ENCODE peak calls at places on chromosomes 4 and X, in six cellular contexts. One of them, this sample, is unnamed.

GRCh38 chr4:76305033-76305687 is 1.4 kb upstream of the STBD1 start:
- DNase-seq in SK-N-SH: no peak
- DNase-seq in K562: no peak
- DNase-seq in HepG2: no peak
- DNase-seq in GM12878: no peak
- DNase-seq in H1: no peak
- DNase-seq in this sample: peak; percentile 30

GRCh38 chrX:9770319-9770718 is 4.7 kb upstream of the GPR143 start:
- DNase-seq in SK-N-SH: no peak
- DNase-seq in K562: no peak
- DNase-seq in HepG2: no peak
- DNase-seq in GM12878: no peak
- DNase-seq in H1: no peak
- DNase-seq in this sample: no peak

GRCh38 chr4:118259103-118259502 is 93.7 kb downstream of the PRSS12 start:
- DNase-seq in SK-N-SH: no peak
- DNase-seq in K562: no peak
- DNase-seq in HepG2: no peak
- DNase-seq in GM12878: no peak
- DNase-seq in H1: no peak
- DNase-seq in this sample: no peak

GRCh38 chr4:114562176-114562904 is 36.3 kb upstream of the UGT8 start:
- DNase-seq in SK-N-SH: no peak
- DNase-seq in K562: no peak
- DNase-seq in HepG2: no peak
- DNase-seq in GM12878: no peak
- DNase-seq in H1: peak; percentile 44
- DNase-seq in this sample: no peak

GRCh38 chr4:100075056-100075455 is 115.2 kb downstream of the DDIT4L start:
- DNase-seq in SK-N-SH: no peak
- DNase-seq in K562: no peak
- DNase-seq in HepG2: no peak
- DNase-seq in GM12878: no peak
- DNase-seq in H1: no peak
- DNase-seq in this sample: no peak

GRCh38 chrX:138754861-138755260 is 43.3 kb upstream of the FGF13 start:
- DNase-seq in SK-N-SH: no peak
- DNase-seq in K562: no peak
- DNase-seq in HepG2: no peak
- DNase-seq in GM12878: no peak
- DNase-seq in H1: no peak
- DNase-seq in this sample: no peak

GRCh38 chr4:137474711-137475301 is 57.5 kb downstream of the PCDH18 start:
- DNase-seq in SK-N-SH: peak; percentile 62
- DNase-seq in K562: no peak
- DNase-seq in HepG2: no peak
- DNase-seq in GM12878: no peak
- DNase-seq in H1: no peak
- DNase-seq in this sample: no peak

GRCh38 chr4:133839326-133839725 is 362.3 kb downstream of the PABPC4L start:
- DNase-seq in SK-N-SH: no peak
- DNase-seq in K562: no peak
- DNase-seq in HepG2: no peak
- DNase-seq in GM12878: no peak
- DNase-seq in H1: no peak
- DNase-seq in this sample: no peak

GRCh38 chr4:169330811-169331210 is 60.1 kb upstream of the SH3RF1 start:
- DNase-seq in SK-N-SH: no peak
- DNase-seq in K562: no peak
- DNase-seq in HepG2: no peak
- DNase-seq in GM12878: no peak
- DNase-seq in H1: no peak
- DNase-seq in this sample: no peak

GRCh38 chr4:161172396-161173026 is 991.3 kb downstream of the FSTL5 start:
- DNase-seq in SK-N-SH: no peak
- DNase-seq in K562: no peak
- DNase-seq in HepG2: no peak
- DNase-seq in GM12878: no peak
- DNase-seq in H1: no peak
- DNase-seq in this sample: no peak

GRCh38 chr4:114208747-114209146 is 229.3 kb upstream of the ARSJ start:
- DNase-seq in SK-N-SH: no peak
- DNase-seq in K562: no peak
- DNase-seq in HepG2: no peak
- DNase-seq in GM12878: no peak
- DNase-seq in H1: no peak
- DNase-seq in this sample: no peak

GRCh38 chr4:54058171-54058570 is 6.2 kb downstream of the CHIC2 start:
- DNase-seq in SK-N-SH: no peak
- DNase-seq in K562: no peak
- DNase-seq in HepG2: no peak
- DNase-seq in GM12878: no peak
- DNase-seq in H1: no peak
- DNase-seq in this sample: no peak

GRCh38 chr4:185846550-185847210 is 34.7 kb upstream of the SORBS2 start:
- DNase-seq in SK-N-SH: peak; percentile 60
- DNase-seq in K562: no peak
- DNase-seq in HepG2: no peak
- DNase-seq in GM12878: no peak
- DNase-seq in H1: no peak
- DNase-seq in this sample: no peak

GRCh38 chrX:11564546-11564945 is 101.2 kb downstream of the ARHGAP6 start:
- DNase-seq in SK-N-SH: no peak
- DNase-seq in K562: no peak
- DNase-seq in HepG2: no peak
- DNase-seq in GM12878: no peak
- DNase-seq in H1: no peak
- DNase-seq in this sample: no peak

GRCh38 chrX:43500240-43500639 is 155.9 kb upstream of the MAOA start:
- DNase-seq in SK-N-SH: no peak
- DNase-seq in K562: no peak
- DNase-seq in HepG2: no peak
- DNase-seq in GM12878: no peak
- DNase-seq in H1: no peak
- DNase-seq in this sample: no peak

GRCh38 chr4:184397516-184398163 is 76.7 kb downstream of the IRF2 start:
- DNase-seq in SK-N-SH: no peak
- DNase-seq in K562: no peak
- DNase-seq in HepG2: no peak
- DNase-seq in GM12878: no peak
- DNase-seq in H1: no peak
- DNase-seq in this sample: no peak

GRCh38 chr4:36414248-36414647 is 132.8 kb downstream of the DTHD1 start:
- DNase-seq in SK-N-SH: no peak
- DNase-seq in K562: no peak
- DNase-seq in HepG2: no peak
- DNase-seq in GM12878: no peak
- DNase-seq in H1: no peak
- DNase-seq in this sample: no peak

GRCh38 chr4:82284475-82284857 is 89.3 kb downstream of the HNRNPD start:
- DNase-seq in SK-N-SH: no peak
- DNase-seq in K562: no peak
- DNase-seq in HepG2: no peak
- DNase-seq in GM12878: no peak
- DNase-seq in H1: no peak
- DNase-seq in this sample: no peak
- TF ChIP-seq GABPA in SK-N-SH: no peak
- TF ChIP-seq GABPA in K562: no peak
- TF ChIP-seq GABPA in HepG2: no peak
- TF ChIP-seq GABPA in GM12878: no peak
- TF ChIP-seq GABPA in H1: no peak
- TF ChIP-seq GABPA in this sample: no peak

GRCh38 chr4:81452452-81453011 is 19.2 kb downstream of the RASGEF1B start:
- DNase-seq in SK-N-SH: no peak
- DNase-seq in K562: no peak
- DNase-seq in HepG2: no peak
- DNase-seq in GM12878: no peak
- DNase-seq in H1: no peak
- DNase-seq in this sample: no peak

GRCh38 chr4:81453024-81453423 is 18.7 kb downstream of the RASGEF1B start:
- DNase-seq in SK-N-SH: no peak
- DNase-seq in K562: no peak
- DNase-seq in HepG2: no peak
- DNase-seq in GM12878: no peak
- DNase-seq in H1: no peak
- DNase-seq in this sample: no peak

GRCh38 chr4:81455895-81456294 is 15.8 kb downstream of the RASGEF1B start:
- DNase-seq in SK-N-SH: no peak
- DNase-seq in K562: no peak
- DNase-seq in HepG2: no peak
- DNase-seq in GM12878: no peak
- DNase-seq in H1: no peak
- DNase-seq in this sample: no peak

GRCh38 chr4:81454953-81455352 is 16.8 kb downstream of the RASGEF1B start:
- DNase-seq in SK-N-SH: no peak
- DNase-seq in K562: no peak
- DNase-seq in HepG2: no peak
- DNase-seq in GM12878: no peak
- DNase-seq in H1: no peak
- DNase-seq in this sample: no peak

GRCh38 chr4:81454498-81454897 is 17.2 kb downstream of the RASGEF1B start:
- DNase-seq in SK-N-SH: no peak
- DNase-seq in K562: peak; percentile 16
- DNase-seq in HepG2: no peak
- DNase-seq in GM12878: no peak
- DNase-seq in H1: no peak
- DNase-seq in this sample: no peak
- TF ChIP-seq GABPA in SK-N-SH: no peak
- TF ChIP-seq GABPA in K562: no peak
- TF ChIP-seq GABPA in HepG2: no peak
- TF ChIP-seq GABPA in GM12878: no peak
- TF ChIP-seq GABPA in H1: no peak
- TF ChIP-seq GABPA in this sample: no peak

GRCh38 chrX:153927686-153927935 is 1.5 kb upstream of the ARHGAP4 start:
- DNase-seq in SK-N-SH: no peak
- DNase-seq in K562: no peak
- DNase-seq in HepG2: no peak
- DNase-seq in GM12878: no peak
- DNase-seq in H1: no peak
- DNase-seq in this sample: no peak

GRCh38 chrX:153927936-153928760 is 2.1 kb upstream of the ARHGAP4 start:
- DNase-seq in SK-N-SH: peak; percentile 97
- DNase-seq in K562: peak; percentile 85
- DNase-seq in HepG2: peak; percentile 90
- DNase-seq in GM12878: peak; percentile 91
- DNase-seq in H1: peak; percentile 84
- DNase-seq in this sample: peak; percentile 93

GRCh38 chrX:153926594-153926862 is 464 bp upstream of the ARHGAP4 start:
- DNase-seq in SK-N-SH: no peak
- DNase-seq in K562: peak; percentile 35
- DNase-seq in HepG2: no peak
- DNase-seq in GM12878: no peak
- DNase-seq in H1: no peak
- DNase-seq in this sample: peak; percentile 83

GRCh38 chrX:153925739-153926593 is at the start of gene ARHGAP4:
- DNase-seq in SK-N-SH: no peak
- DNase-seq in K562: peak; percentile 69
- DNase-seq in HepG2: no peak
- DNase-seq in GM12878: no peak
- DNase-seq in H1: no peak
- DNase-seq in this sample: peak; percentile 57

DNA sequence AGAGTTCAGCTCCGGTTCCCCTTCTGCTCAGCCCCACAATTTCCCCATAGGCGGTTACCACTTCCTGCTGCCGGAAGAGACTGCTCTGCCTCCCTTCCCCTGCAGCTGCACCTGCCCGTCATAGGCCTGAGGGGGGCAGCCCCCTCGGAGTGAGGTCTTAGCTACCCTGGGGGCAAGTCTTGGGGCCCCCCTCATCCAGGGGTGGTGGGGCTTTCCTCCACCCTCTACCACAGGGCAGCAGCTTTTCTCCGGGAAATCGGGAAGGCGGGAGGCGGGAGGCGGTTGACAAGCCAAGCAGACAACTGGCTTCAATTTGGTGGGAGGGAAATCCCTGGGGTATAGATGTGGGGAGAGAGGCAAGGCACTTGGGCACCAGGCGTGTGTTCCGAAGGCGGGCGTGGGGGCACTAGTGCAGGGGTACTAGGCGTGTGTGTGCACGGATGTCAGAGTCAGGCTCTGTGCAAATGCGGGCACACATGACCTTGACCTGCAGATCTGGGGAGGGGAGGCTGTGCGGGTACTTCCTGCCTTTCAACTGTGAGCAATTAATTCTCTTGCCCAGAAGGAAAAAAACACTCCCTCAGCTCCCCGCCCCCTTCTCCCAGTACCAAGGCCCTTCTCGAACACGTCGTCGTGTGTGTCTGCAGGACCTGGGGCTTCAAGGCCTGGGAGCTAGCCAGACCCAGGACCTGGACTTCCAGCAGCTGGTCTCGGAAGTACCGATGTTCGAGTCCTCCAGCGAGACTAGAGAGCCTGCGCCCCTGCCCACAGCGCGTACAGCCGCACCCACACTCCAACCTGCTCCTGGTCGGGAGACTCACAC is 1.0 kb upstream of the ARHGAP4 start:
- DNase-seq in SK-N-SH: peak; percentile 69
- DNase-seq in K562: no peak
- DNase-seq in HepG2: peak; percentile 72
- DNase-seq in GM12878: peak; percentile 55
- DNase-seq in H1: no peak
- DNase-seq in this sample: peak; percentile 71
- TF ChIP-seq GABPA in SK-N-SH: no peak
- TF ChIP-seq GABPA in K562: peak; percentile 82
- TF ChIP-seq GABPA in HepG2: no peak
- TF ChIP-seq GABPA in GM12878: peak; percentile 71
- TF ChIP-seq GABPA in H1: no peak
- TF ChIP-seq GABPA in this sample: peak; percentile 61

GRCh38 chr4:80137631-80138030 is 59.7 kb upstream of the PRDM8 start:
- DNase-seq in SK-N-SH: no peak
- DNase-seq in K562: no peak
- DNase-seq in HepG2: no peak
- DNase-seq in GM12878: no peak
- DNase-seq in H1: no peak
- DNase-seq in this sample: no peak

GRCh38 chr4:80138556-80139538 is 58.5 kb upstream of the PRDM8 start:
- DNase-seq in SK-N-SH: no peak
- DNase-seq in K562: no peak
- DNase-seq in HepG2: no peak
- DNase-seq in GM12878: peak; percentile 12
- DNase-seq in H1: no peak
- DNase-seq in this sample: peak; percentile 64

GRCh38 chr4:80134936-80135701 is 62.1 kb upstream of the ANTXR2 start:
- DNase-seq in SK-N-SH: no peak
- DNase-seq in K562: no peak
- DNase-seq in HepG2: no peak
- DNase-seq in GM12878: no peak
- DNase-seq in H1: no peak
- DNase-seq in this sample: no peak

GRCh38 chr4:80135702-80136058 is 61.6 kb upstream of the PRDM8 start:
- DNase-seq in SK-N-SH: no peak
- DNase-seq in K562: no peak
- DNase-seq in HepG2: no peak
- DNase-seq in GM12878: no peak
- DNase-seq in H1: no peak
- DNase-seq in this sample: no peak

DNA sequence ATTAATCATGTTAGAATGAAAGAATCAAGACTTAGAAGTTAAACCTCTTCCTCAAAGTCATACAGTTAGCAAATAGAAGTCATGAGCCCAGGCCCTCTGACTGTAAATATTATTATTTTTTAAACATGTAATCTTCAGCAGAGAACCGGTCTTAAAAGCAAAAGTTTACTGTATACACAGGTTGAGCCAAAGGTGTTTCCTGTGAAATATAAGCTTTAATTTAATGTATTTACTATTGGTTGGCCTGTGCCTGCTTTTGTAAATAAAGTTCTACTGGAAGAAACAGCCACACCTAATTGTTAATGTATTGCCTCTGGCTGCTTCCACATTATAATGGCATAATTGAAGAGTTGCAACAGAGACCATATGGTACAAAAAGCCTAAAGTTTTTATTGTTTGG is 61.1 kb upstream of the PRDM8 start:
- DNase-seq in SK-N-SH: no peak
- DNase-seq in K562: no peak
- DNase-seq in HepG2: no peak
- DNase-seq in GM12878: no peak
- DNase-seq in H1: no peak
- DNase-seq in this sample: no peak
- TF ChIP-seq GABPA in SK-N-SH: no peak
- TF ChIP-seq GABPA in K562: no peak
- TF ChIP-seq GABPA in HepG2: no peak
- TF ChIP-seq GABPA in GM12878: no peak
- TF ChIP-seq GABPA in H1: no peak
- TF ChIP-seq GABPA in this sample: no peak

This sample was measured in HL-60.